ENCODE peak calls at places on chromosomes 1 and 21, in seven cellular contexts. M is stimulated activated CD4-positive, alpha-beta T cell treated with anti-CD3 and anti-CD28 coated beads, Interleukin-12 subunit alpha, Interleukin-12 subunit beta, amount 100 ng/mL, for 4 hours; S is pulmonary artery endothelial cell; T is HTR-8/SVneo; V is T follicular helper cell; Q is fibroblast of mammary gland; W is iPS DF 6.9. K is an unnamed sample.

GRCh38 chr21:45506241-45506817 is 35.9 kb downstream of the SLC19A1 start:
- DNase-seq in M (no peak), S (no peak), T (no peak), V (no peak), Q (no peak), W (no peak), K (no peak)

GRCh38 chr1:39301606-39302005 is 97.1 kb downstream of the MACF1 start:
- DNase-seq in M (no peak), S (no peak), T (no peak), V (no peak), Q (peak), W (no peak), K (peak)

GRCh38 chr1:939511-940107 is 15.9 kb downstream of the SAMD11 start:
- DNase-seq in M (no peak), S (no peak), T (no peak), V (no peak), Q (no peak), W (no peak), K (no peak)

GRCh38 chr1:155127105-155127671 is 488 bp upstream of the EFNA1 start:
- DNase-seq in M (no peak), S (peak), T (no peak), V (no peak), Q (peak), W (no peak), K (peak)

GRCh38 chr1:40386311-40386778 is 12.8 kb downstream of the SMAP2 start:
- DNase-seq in M (no peak), S (no peak), T (no peak), V (no peak), Q (no peak), W (no peak), K (no peak)

GRCh38 chr1:236983818-236984217 is 20.4 kb downstream of the MT1HL1 start:
- DNase-seq in M (no peak), S (no peak), T (no peak), V (no peak), Q (no peak), W (no peak), K (no peak)

GRCh38 chr1:38815903-38816627 is 43.5 kb downstream of the RRAGC start:
- DNase-seq in M (peak), S (no peak), T (no peak), V (no peak), Q (no peak), W (no peak), K (no peak)

GRCh38 chr1:84936116-84936810 is 43.3 kb upstream of the LPAR3 start:
- DNase-seq in M (no peak), S (peak), T (peak), V (no peak), Q (peak), W (peak), K (peak)

GRCh38 chr1:204879351-204879750 is 8.7 kb downstream of the NFASC start:
- DNase-seq in M (no peak), S (no peak), T (no peak), V (no peak), Q (no peak), W (no peak), K (peak)